ENCODE peak calls at places on chromosomes 12 and 14, in eight cellular contexts. Z is hepatocyte; I is effector memory CD4-positive, alpha-beta T cell; A is Panc1; X is CD8-positive, alpha-beta memory T cell; M is tibial artery; P is NT2/D1; B is mammary epithelial cell. R is an unnamed sample. For H3K9me3 and H3K4me1, the result is how much of the 10 kb centered on the place peaks cover.

GRCh38 chr12:119202121-119202527 is 23.4 kb downstream of the HSPB8 start:
- DNase-seq in Z (no peak), I (no peak), A (no peak), X (no peak), M (no peak), P (no peak), B (no peak), R (no peak)

GRCh38 chr12:6333029-6333428 is 8.8 kb downstream of the TNFRSF1A start:
- DNase-seq in Z (no peak), I (no peak), A (no peak), X (peak), M (no peak), P (no peak), B (no peak), R (no peak)

GRCh38 chr12:3815096-3815766 is 58.0 kb downstream of the PARP11 start:
- DNase-seq in Z (no peak), I (no peak), A (no peak), X (no peak), M (no peak), P (no peak), B (no peak), R (no peak)

GRCh38 chr14:95345032-95345431 is 25.3 kb upstream of the CLMN start:
- DNase-seq in Z (no peak), I (no peak), A (no peak), X (no peak), M (no peak), P (no peak), B (no peak), R (no peak)

GRCh38 chr14:67837011-67837624 is 17.5 kb downstream of the RAD51B start:
- DNase-seq in Z (peak), I (no peak), A (peak), X (peak), M (no peak), P (peak), B (peak), R (peak)

GRCh38 chr14:59275668-59276067 is 87.2 kb downstream of the DAAM1 start:
- DNase-seq in Z (peak), I (no peak), A (peak), X (no peak), M (no peak), P (no peak), B (peak), R (no peak)

GRCh38 chr12:100498141-100498540 is 24.5 kb downstream of the NR1H4 start:
- DNase-seq in Z (no peak), I (no peak), A (no peak), X (no peak), M (no peak), P (no peak), B (no peak), R (no peak)

GRCh38 chr14:52877628-52878027 is 73.2 kb downstream of the FERMT2 start:
- DNase-seq in Z (no peak), I (no peak), A (no peak), X (no peak), M (no peak), P (no peak), B (no peak), R (no peak)

GRCh38 chr12:128995619-128996018 is 142.3 kb downstream of the GLT1D1 start:
- DNase-seq in Z (no peak), I (no peak), A (no peak), X (no peak), M (no peak), P (no peak), B (no peak), R (no peak)

GRCh38 chr12:105107176-105107496 is 395 bp upstream of the WASHC4 start:
- DNase-seq in Z (no peak), I (no peak), A (no peak), X (no peak), M (no peak), P (no peak), B (no peak), R (no peak)

GRCh38 chr14:77303417-77304156 is 17.1 kb downstream of the POMT2 start:
- DNase-seq in Z (peak), I (no peak), A (peak), X (no peak), M (no peak), P (no peak), B (peak), R (no peak)

GRCh38 chr14:102785598-102785963 is 8.3 kb downstream of the TRAF3 start:
- DNase-seq in Z (no peak), I (no peak), A (no peak), X (no peak), M (no peak), P (no peak), B (no peak), R (peak)

GRCh38 chr12:75294797-75295196 is 35.3 kb downstream of the CAPS2 start:
- DNase-seq in Z (no peak), I (no peak), A (no peak), X (no peak), M (no peak), P (peak), B (no peak), R (no peak)

GRCh38 chr14:31492759-31493498 is 5.1 kb upstream of the GPR33 start:
- DNase-seq in Z (no peak), I (no peak), A (no peak), X (no peak), M (no peak), P (no peak), B (peak), R (no peak)

GRCh38 chr14:57641776-57642175 is 148.1 kb upstream of the CCDC198 start:
- DNase-seq in Z (no peak), I (no peak), A (no peak), X (no peak), M (no peak), P (no peak), B (no peak), R (no peak)

GRCh38 chr14:32252030-32252670 is 49.1 kb upstream of the RNU6-8 start:
- DNase-seq in Z (peak), I (peak), A (peak), X (peak), M (no peak), P (peak), B (peak), R (peak)

GRCh38 chr14:105491366-105492006 is 440 bp downstream of the TEDC1 start:
- DNase-seq in Z (peak), I (peak), A (no peak), X (peak), M (peak), P (peak), B (peak), R (peak)

GRCh38 chr14:32049361-32050103 is 27.6 kb upstream of the ARHGAP5 start:
- DNase-seq in Z (no peak), I (no peak), A (no peak), X (no peak), M (no peak), P (no peak), B (peak), R (no peak)

GRCh38 chr12:28222081-28222700 is 31.9 kb downstream of the CCDC91 start:
- DNase-seq in Z (no peak), I (peak), A (no peak), X (peak), M (no peak), P (no peak), B (no peak), R (no peak)

GRCh38 chr14:35854696-35855270 is 28.6 kb downstream of the BRMS1L start:
- DNase-seq in Z (no peak), I (no peak), A (no peak), X (no peak), M (no peak), P (no peak), B (no peak), R (no peak)

GRCh38 chr12:54984602-54985376 is at the start of gene TESPA1:
- DNase-seq in Z (no peak), I (peak), A (no peak), X (peak), M (peak), P (no peak), B (no peak), R (no peak)

GRCh38 chr12:989751-990278 is 1.2 kb upstream of the ERC1 start:
- DNase-seq in Z (peak), I (no peak), A (no peak), X (no peak), M (no peak), P (no peak), B (peak), R (peak)

GRCh38 chr12:31020385-31021166 is 53.1 kb upstream of the DDX11 start:
- DNase-seq in Z (no peak), I (no peak), A (no peak), X (no peak), M (no peak), P (no peak), B (no peak), R (no peak)

GRCh38 chr14:100376751-100377171 is 53.6 kb downstream of the SLC25A47 start:
- DNase-seq in Z (peak), I (no peak), A (no peak), X (no peak), M (no peak), P (no peak), B (peak), R (peak)

GRCh38 chr12:114334395-114334794 is 71.5 kb downstream of the TBX5 start:
- DNase-seq in Z (no peak), I (no peak), A (no peak), X (no peak), M (no peak), P (no peak), B (no peak), R (no peak)

GRCh38 chr12:55720894-55721444 is 776 bp downstream of the RDH5 start:
- DNase-seq in Z (peak), I (no peak), A (peak), X (no peak), M (peak), P (no peak), B (peak), R (peak)

GRCh38 chr14:91679273-91679672 is 52.6 kb downstream of the CATSPERB start:
- DNase-seq in Z (no peak), I (no peak), A (no peak), X (no peak), M (no peak), P (no peak), B (no peak), R (no peak)
- H3K9me3 ChIP-seq in Z (under half), I (under half), A (under half), X (under half), M (under half), P (under half), B (under half), R (under half)

GRCh38 chr14:65704412-65704811 is 291.9 kb downstream of the FUT8 start:
- DNase-seq in Z (no peak), I (no peak), A (no peak), X (no peak), M (no peak), P (no peak), B (no peak), R (no peak)

GRCh38 chr14:65709576-65709975 is 297.0 kb downstream of the FUT8 start:
- DNase-seq in Z (no peak), I (no peak), A (no peak), X (no peak), M (no peak), P (no peak), B (no peak), R (no peak)

GRCh38 chr14:65703996-65704395 is 291.5 kb downstream of the FUT8 start:
- DNase-seq in Z (no peak), I (no peak), A (no peak), X (no peak), M (no peak), P (no peak), B (no peak), R (no peak)

DNA sequence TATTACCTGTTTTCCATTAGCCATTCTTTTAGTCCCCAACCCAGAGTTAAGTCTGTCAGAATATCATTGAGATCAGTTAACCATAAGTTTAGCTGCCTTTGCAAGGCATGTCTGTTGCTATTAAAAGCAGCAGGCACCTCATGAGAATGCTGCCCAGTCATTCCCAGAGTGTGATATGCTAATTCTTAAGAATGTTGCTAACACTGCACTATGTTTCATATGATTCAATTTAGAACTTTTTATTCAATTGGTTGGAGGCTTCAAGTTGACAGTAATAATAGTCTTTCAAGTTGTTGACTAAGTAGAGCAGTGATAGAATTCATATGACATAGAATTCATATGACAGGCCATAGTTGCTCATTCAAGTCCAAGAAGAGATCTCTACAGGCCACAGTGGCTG is 292.3 kb downstream of the FUT8 start:
- DNase-seq in Z (no peak), I (no peak), A (no peak), X (no peak), M (no peak), P (no peak), B (no peak), R (no peak)
- H3K4me1 ChIP-seq in Z (under half), I (under half), A (under half), X (under half), M (under half), P (under half), B (under half), R (under half)

GRCh38 chr14:97053941-97054340 is 256.8 kb downstream of the VRK1 start:
- DNase-seq in Z (no peak), I (no peak), A (no peak), X (no peak), M (no peak), P (no peak), B (no peak), R (no peak)
- H3K9me3 ChIP-seq in Z (under half), I (under half), A (under half), X (under half), M (under half), P (under half), B (under half), R (under half)

GRCh38 chr12:47752552-47752951 is 6.1 kb downstream of the RAPGEF3 start:
- DNase-seq in Z (no peak), I (no peak), A (no peak), X (no peak), M (no peak), P (no peak), B (peak), R (no peak)

GRCh38 chr12:47755655-47756562 is 2.8 kb downstream of the RAPGEF3 start:
- DNase-seq in Z (no peak), I (no peak), A (no peak), X (no peak), M (no peak), P (no peak), B (no peak), R (no peak)

GRCh38 chr12:47753021-47754001 is 5.4 kb downstream of the RAPGEF3 start:
- DNase-seq in Z (no peak), I (no peak), A (no peak), X (no peak), M (peak), P (peak), B (peak), R (no peak)

GRCh38 chr12:47754881-47755280 is 3.8 kb downstream of the RAPGEF3 start:
- DNase-seq in Z (no peak), I (no peak), A (no peak), X (no peak), M (no peak), P (no peak), B (no peak), R (peak)

GRCh38 chr12:47754126-47754525 is 4.6 kb downstream of the RAPGEF3 start:
- DNase-seq in Z (no peak), I (no peak), A (no peak), X (no peak), M (no peak), P (no peak), B (peak), R (no peak)
- H3K4me1 ChIP-seq in Z (under half), I (under half), A (under half), X (under half), M (half or more), P (under half), B (half or more), R (under half)